ENCODE peak calls at places on chromosomes 2 and 18, in ten cellular contexts. C is AG09309, Y is astrocyte of the spinal cord, B is fibroblast of mammary gland, K is BJ, M is NB4, D is fibroblast of lung, T is mammary epithelial cell, P is heart left ventricle, H is GM12865. W is an unnamed sample.

GRCh38 chr2:3745901-3746300 is 42.5 kb downstream of the DCDC2C start:
- DNase-seq in C (no peak), Y (no peak), B (no peak), K (no peak), M (no peak), D (no peak), T (no peak), P (no peak), H (no peak), W (no peak)

GRCh38 chr2:18473241-18473841 is 87.1 kb downstream of the RDH14 start:
- DNase-seq in C (peak; percentile 61), Y (peak; percentile 79), B (peak; percentile 99), K (peak; percentile 77), M (no peak), D (peak; percentile 97), T (peak; percentile 61), P (peak; percentile 40), H (no peak), W (peak; percentile 67)

GRCh38 chr2:174362949-174363348 is 28.2 kb downstream of the SP9 start:
- DNase-seq in C (no peak), Y (no peak), B (no peak), K (no peak), M (no peak), D (no peak), T (no peak), P (no peak), H (no peak), W (no peak)

GRCh38 chr2:153871231-153872221 is at the start of gene GALNT13:
- DNase-seq in C (no peak), Y (peak; percentile 70), B (peak; percentile 81), K (no peak), M (no peak), D (peak; percentile 55), T (peak; percentile 22), P (peak; percentile 51), H (no peak), W (peak; percentile 15)

GRCh38 chr2:14634223-14634884 is 1.8 kb downstream of the LRATD1 start:
- DNase-seq in C (no peak), Y (peak; percentile 80), B (peak; percentile 75), K (no peak), M (no peak), D (peak; percentile 76), T (peak; percentile 86), P (peak; percentile 79), H (peak; percentile 18), W (peak; percentile 62)

GRCh38 chr2:150153646-150154307 is 333.7 kb downstream of the RND3 start:
- DNase-seq in C (no peak), Y (no peak), B (no peak), K (no peak), M (no peak), D (no peak), T (no peak), P (no peak), H (no peak), W (no peak)

GRCh38 chr18:12361770-12362378 is 15.2 kb downstream of the AFG3L2 start:
- DNase-seq in C (no peak), Y (no peak), B (peak; percentile 29), K (no peak), M (no peak), D (peak; percentile 34), T (no peak), P (peak; percentile 80), H (no peak), W (no peak)

GRCh38 chr18:75064513-75064905 is 144.4 kb downstream of the PTGR3 start:
- DNase-seq in C (no peak), Y (no peak), B (no peak), K (no peak), M (no peak), D (no peak), T (no peak), P (no peak), H (no peak), W (no peak)

GRCh38 chr2:144628566-144628965 is 108.6 kb upstream of the ZEB2 start:
- DNase-seq in C (no peak), Y (no peak), B (no peak), K (no peak), M (no peak), D (no peak), T (no peak), P (no peak), H (no peak), W (no peak)

GRCh38 chr2:18001671-18002070 is 123.2 kb downstream of the KCNS3 start:
- DNase-seq in C (no peak), Y (no peak), B (no peak), K (no peak), M (no peak), D (no peak), T (no peak), P (no peak), H (no peak), W (no peak)

GRCh38 chr2:37776487-37776886 is 105.0 kb upstream of the CDC42EP3 start:
- DNase-seq in C (no peak), Y (peak; percentile 88), B (peak; percentile 87), K (peak; percentile 60), M (peak; percentile 31), D (peak; percentile 99), T (peak; percentile 89), P (no peak), H (no peak), W (peak; percentile 94)

GRCh38 chr2:127326289-127326945 is 32.5 kb upstream of the ERCC3 start:
- DNase-seq in C (no peak), Y (no peak), B (no peak), K (no peak), M (no peak), D (peak; percentile 27), T (peak; percentile 14), P (no peak), H (no peak), W (peak; percentile 19)

GRCh38 chr2:127649684-127650040 is 3.7 kb downstream of the GPR17 start:
- DNase-seq in C (peak; percentile 39), Y (peak; percentile 75), B (peak; percentile 81), K (no peak), M (peak; percentile 85), D (peak; percentile 67), T (peak; percentile 64), P (peak; percentile 84), H (peak; percentile 82), W (peak; percentile 88)

DNA sequence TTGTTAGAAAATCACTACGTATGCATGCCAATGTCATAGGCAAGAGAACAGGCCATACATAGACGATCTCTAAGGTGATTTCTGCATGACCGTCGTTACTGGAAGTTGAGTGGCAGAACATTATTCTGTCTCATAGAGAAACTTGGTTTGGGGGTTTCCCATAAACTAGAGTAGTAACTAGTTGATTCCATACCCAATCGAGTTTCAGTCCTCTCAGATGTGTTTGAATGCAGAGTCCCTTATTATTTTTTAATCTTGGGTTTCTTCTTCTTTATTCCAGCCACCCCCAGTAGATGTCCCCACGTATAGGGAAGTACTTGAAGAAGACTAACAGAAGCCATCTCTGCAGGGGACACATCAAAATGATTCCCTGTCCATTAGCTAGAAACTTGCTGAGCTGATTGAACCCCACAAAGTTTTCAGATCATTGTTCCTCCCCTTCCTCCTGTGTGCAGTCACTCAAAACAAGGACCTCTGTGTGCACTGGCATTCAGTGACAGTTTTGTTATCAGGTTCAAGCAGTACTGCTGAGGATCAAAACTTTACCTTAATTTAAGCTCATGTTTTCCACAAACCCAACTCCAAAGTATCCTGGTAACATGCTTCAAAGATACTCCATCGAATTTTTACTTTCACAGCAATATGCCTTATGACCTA is 68.4 kb upstream of the CDCA7 start:
- DNase-seq in C (no peak), Y (no peak), B (no peak), K (no peak), M (peak; percentile 54), D (no peak), T (no peak), P (no peak), H (peak; percentile 63), W (no peak)
- TF ChIP-seq CTCF in C (no peak), Y (no peak), B (no peak), K (no peak), M (peak; percentile 36), D (no peak), T (no peak), P (no peak), H (no peak), W (no peak)

DNA sequence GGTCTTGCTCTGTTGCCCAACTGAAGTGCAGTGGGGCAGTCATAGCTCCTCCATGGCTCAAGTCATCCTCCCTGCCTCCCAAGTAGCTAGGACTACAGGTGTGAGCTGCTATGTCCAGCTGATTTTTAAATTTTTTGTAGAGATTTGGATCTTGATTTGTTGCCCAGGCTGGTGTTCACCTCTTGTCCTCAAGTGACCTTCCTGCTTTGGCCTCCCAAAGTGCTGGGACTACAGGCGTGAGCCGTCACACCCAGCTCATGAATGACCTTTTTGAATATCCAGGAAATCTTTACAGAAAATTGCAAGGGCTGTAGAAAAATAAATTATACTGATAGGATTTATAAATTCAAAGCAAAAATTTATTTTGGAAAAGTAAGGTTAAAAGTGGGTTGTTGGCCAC is 17.4 kb downstream of the ACTR3 start:
- DNase-seq in C (no peak), Y (no peak), B (no peak), K (no peak), M (no peak), D (no peak), T (no peak), P (peak; percentile 29), H (no peak), W (no peak)
- H3K4me3 ChIP-seq in C (no peak overlapping the region), Y (no peak overlapping the region), B (no peak overlapping the region), K (no peak overlapping the region), M (no peak overlapping the region), D (no peak overlapping the region), T (no peak overlapping the region), P (no peak overlapping the region), H (no peak overlapping the region), W (no peak overlapping the region)

DNA sequence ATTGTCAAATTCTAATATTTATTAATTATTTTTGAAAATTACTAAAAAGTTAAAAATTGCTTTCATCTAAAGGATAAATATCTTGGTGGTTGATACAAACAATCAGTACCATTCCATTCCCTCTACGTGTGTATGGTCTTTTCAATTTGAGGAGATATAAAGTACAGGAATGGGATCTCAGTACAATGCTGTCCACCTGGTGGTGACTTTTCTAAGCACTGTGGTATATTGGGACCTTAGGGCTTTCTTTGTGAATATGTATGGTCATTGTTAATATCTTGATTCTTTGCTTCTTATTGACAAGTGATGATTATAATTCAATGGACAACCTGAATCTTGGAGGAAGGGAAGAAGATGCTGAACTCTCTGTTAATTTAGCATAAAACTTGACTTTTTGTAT is 83.1 kb downstream of the NBEAL1 start:
- DNase-seq in C (no peak), Y (no peak), B (peak; percentile 23), K (no peak), M (no peak), D (no peak), T (no peak), P (no peak), H (no peak), W (peak; percentile 11)
- TF ChIP-seq CTCF in C (peak; percentile 30), Y (peak; percentile 32), B (peak; percentile 37), K (peak; percentile 22), M (no peak), D (peak; percentile 8), T (peak; percentile 43), P (no peak), H (no peak), W (peak; percentile 29)

GRCh38 chr2:110655701-110656100 is 22.2 kb downstream of the BUB1 start:
- DNase-seq in C (no peak), Y (peak; percentile 29), B (peak; percentile 49), K (no peak), M (no peak), D (peak; percentile 64), T (no peak), P (no peak), H (no peak), W (peak; percentile 24)
- H3K4me3 ChIP-seq in C (no peak overlapping the region), Y (no peak overlapping the region), B (no peak overlapping the region), K (no peak overlapping the region), M (no peak overlapping the region), D (no peak overlapping the region), T (no peak overlapping the region), P (no peak overlapping the region), H (no peak overlapping the region), W (no peak overlapping the region)

GRCh38 chr2:1910562-1911256 is 166.4 kb upstream of the PXDN start:
- DNase-seq in C (no peak), Y (peak; percentile 64), B (peak; percentile 1), K (no peak), M (no peak), D (peak; percentile 10), T (no peak), P (no peak), H (no peak), W (peak; percentile 18)
- TF ChIP-seq CTCF in C (peak; percentile 8), Y (peak; percentile 54), B (no peak), K (peak; percentile 22), M (peak; percentile 15), D (no peak), T (no peak), P (peak; percentile 58), H (no peak), W (no peak)

W was measured in cardiac fibroblast.